ENCODE peak calls at places on chromosome 12, in seven cellular contexts. One of them, this sample, is unnamed.

GRCh38 chr12:83389237-83389996 is 702.7 kb downstream of the TMTC2 start:
- DNase-seq in activated CD8-positive, alpha-beta memory T cell treated with anti-CD3 and anti-CD28 coated beads for 24 hours: no peak
- DNase-seq in C1 segment of cervical spinal cord: no peak
- DNase-seq in astrocyte of the spinal cord: no peak
- DNase-seq in activated CD4-positive, alpha-beta T cell treated with anti-CD3 and anti-CD28 coated beads for 1 hour: no peak
- DNase-seq in HL-60: no peak
- DNase-seq in dorsolateral prefrontal cortex: no peak
- DNase-seq in this sample: no peak

GRCh38 chr12:89352492-89353187 is at the start of gene DUSP6:
- DNase-seq in astrocyte of the spinal cord: peak
- DNase-seq in HL-60: peak
- DNase-seq in activated CD8-positive, alpha-beta memory T cell treated with anti-CD3 and anti-CD28 coated beads for 24 hours: peak
- DNase-seq in dorsolateral prefrontal cortex: peak
- DNase-seq in C1 segment of cervical spinal cord: peak
- DNase-seq in activated CD4-positive, alpha-beta T cell treated with anti-CD3 and anti-CD28 coated beads for 1 hour: peak
- DNase-seq in this sample: peak

GRCh38 chr12:47733142-47733541 is 7.9 kb upstream of the ENDOU start:
- DNase-seq in activated CD4-positive, alpha-beta T cell treated with anti-CD3 and anti-CD28 coated beads for 1 hour: no peak
- DNase-seq in dorsolateral prefrontal cortex: no peak
- DNase-seq in C1 segment of cervical spinal cord: no peak
- DNase-seq in HL-60: no peak
- DNase-seq in astrocyte of the spinal cord: no peak
- DNase-seq in activated CD8-positive, alpha-beta memory T cell treated with anti-CD3 and anti-CD28 coated beads for 24 hours: no peak
- DNase-seq in this sample: no peak

GRCh38 chr12:46921048-46921753 is 95.4 kb upstream of the SLC38A4 start:
- DNase-seq in activated CD8-positive, alpha-beta memory T cell treated with anti-CD3 and anti-CD28 coated beads for 24 hours: no peak
- DNase-seq in activated CD4-positive, alpha-beta T cell treated with anti-CD3 and anti-CD28 coated beads for 1 hour: no peak
- DNase-seq in astrocyte of the spinal cord: peak
- DNase-seq in C1 segment of cervical spinal cord: no peak
- DNase-seq in HL-60: no peak
- DNase-seq in dorsolateral prefrontal cortex: no peak
- DNase-seq in this sample: no peak

GRCh38 chr12:88553941-88554658 is 26.2 kb downstream of the KITLG start:
- DNase-seq in astrocyte of the spinal cord: peak
- DNase-seq in C1 segment of cervical spinal cord: no peak
- DNase-seq in activated CD4-positive, alpha-beta T cell treated with anti-CD3 and anti-CD28 coated beads for 1 hour: no peak
- DNase-seq in dorsolateral prefrontal cortex: no peak
- DNase-seq in HL-60: no peak
- DNase-seq in activated CD8-positive, alpha-beta memory T cell treated with anti-CD3 and anti-CD28 coated beads for 24 hours: no peak
- DNase-seq in this sample: no peak

GRCh38 chr12:128607606-128608005 is 216.2 kb downstream of the SLC15A4 start:
- DNase-seq in activated CD4-positive, alpha-beta T cell treated with anti-CD3 and anti-CD28 coated beads for 1 hour: no peak
- DNase-seq in dorsolateral prefrontal cortex: no peak
- DNase-seq in activated CD8-positive, alpha-beta memory T cell treated with anti-CD3 and anti-CD28 coated beads for 24 hours: no peak
- DNase-seq in HL-60: no peak
- DNase-seq in astrocyte of the spinal cord: no peak
- DNase-seq in C1 segment of cervical spinal cord: no peak
- DNase-seq in this sample: no peak

GRCh38 chr12:131091413-131091975 is 137.8 kb downstream of the ADGRD1 start:
- DNase-seq in astrocyte of the spinal cord: no peak
- DNase-seq in dorsolateral prefrontal cortex: no peak
- DNase-seq in activated CD4-positive, alpha-beta T cell treated with anti-CD3 and anti-CD28 coated beads for 1 hour: no peak
- DNase-seq in activated CD8-positive, alpha-beta memory T cell treated with anti-CD3 and anti-CD28 coated beads for 24 hours: peak
- DNase-seq in C1 segment of cervical spinal cord: no peak
- DNase-seq in HL-60: no peak
- DNase-seq in this sample: no peak

GRCh38 chr12:3229577-3229976 is 152.4 kb downstream of the TSPAN9 start:
- DNase-seq in activated CD8-positive, alpha-beta memory T cell treated with anti-CD3 and anti-CD28 coated beads for 24 hours: no peak
- DNase-seq in C1 segment of cervical spinal cord: no peak
- DNase-seq in dorsolateral prefrontal cortex: no peak
- DNase-seq in astrocyte of the spinal cord: no peak
- DNase-seq in activated CD4-positive, alpha-beta T cell treated with anti-CD3 and anti-CD28 coated beads for 1 hour: no peak
- DNase-seq in HL-60: no peak
- DNase-seq in this sample: no peak

GRCh38 chr12:63967358-63967757 is 122.9 kb downstream of the SRGAP1 start:
- DNase-seq in C1 segment of cervical spinal cord: no peak
- DNase-seq in HL-60: no peak
- DNase-seq in dorsolateral prefrontal cortex: no peak
- DNase-seq in activated CD8-positive, alpha-beta memory T cell treated with anti-CD3 and anti-CD28 coated beads for 24 hours: no peak
- DNase-seq in activated CD4-positive, alpha-beta T cell treated with anti-CD3 and anti-CD28 coated beads for 1 hour: no peak
- DNase-seq in astrocyte of the spinal cord: peak
- DNase-seq in this sample: no peak

GRCh38 chr12:68358532-68359485 is 26.6 kb upstream of the MDM1 start:
- DNase-seq in dorsolateral prefrontal cortex: no peak
- DNase-seq in C1 segment of cervical spinal cord: peak
- DNase-seq in activated CD4-positive, alpha-beta T cell treated with anti-CD3 and anti-CD28 coated beads for 1 hour: peak
- DNase-seq in activated CD8-positive, alpha-beta memory T cell treated with anti-CD3 and anti-CD28 coated beads for 24 hours: peak
- DNase-seq in HL-60: no peak
- DNase-seq in astrocyte of the spinal cord: peak
- DNase-seq in this sample: peak

GRCh38 chr12:132619301-132620112 is 931 bp downstream of the P2RX2 start:
- DNase-seq in activated CD8-positive, alpha-beta memory T cell treated with anti-CD3 and anti-CD28 coated beads for 24 hours: no peak
- DNase-seq in astrocyte of the spinal cord: no peak
- DNase-seq in activated CD4-positive, alpha-beta T cell treated with anti-CD3 and anti-CD28 coated beads for 1 hour: no peak
- DNase-seq in C1 segment of cervical spinal cord: no peak
- DNase-seq in HL-60: no peak
- DNase-seq in dorsolateral prefrontal cortex: no peak
- DNase-seq in this sample: no peak

GRCh38 chr12:13242926-13243325 is 46.4 kb downstream of the EMP1 start:
- DNase-seq in astrocyte of the spinal cord: no peak
- DNase-seq in dorsolateral prefrontal cortex: no peak
- DNase-seq in activated CD8-positive, alpha-beta memory T cell treated with anti-CD3 and anti-CD28 coated beads for 24 hours: no peak
- DNase-seq in HL-60: no peak
- DNase-seq in activated CD4-positive, alpha-beta T cell treated with anti-CD3 and anti-CD28 coated beads for 1 hour: no peak
- DNase-seq in C1 segment of cervical spinal cord: no peak
- DNase-seq in this sample: no peak

GRCh38 chr12:88935856-88936255 is 355.6 kb upstream of the KITLG start:
- DNase-seq in C1 segment of cervical spinal cord: no peak
- DNase-seq in dorsolateral prefrontal cortex: no peak
- DNase-seq in activated CD4-positive, alpha-beta T cell treated with anti-CD3 and anti-CD28 coated beads for 1 hour: no peak
- DNase-seq in HL-60: no peak
- DNase-seq in astrocyte of the spinal cord: peak
- DNase-seq in activated CD8-positive, alpha-beta memory T cell treated with anti-CD3 and anti-CD28 coated beads for 24 hours: no peak
- DNase-seq in this sample: no peak

GRCh38 chr12:42730286-42730685 is 140.7 kb upstream of the PRICKLE1 start:
- DNase-seq in activated CD8-positive, alpha-beta memory T cell treated with anti-CD3 and anti-CD28 coated beads for 24 hours: no peak
- DNase-seq in astrocyte of the spinal cord: peak
- DNase-seq in C1 segment of cervical spinal cord: no peak
- DNase-seq in dorsolateral prefrontal cortex: no peak
- DNase-seq in HL-60: no peak
- DNase-seq in activated CD4-positive, alpha-beta T cell treated with anti-CD3 and anti-CD28 coated beads for 1 hour: no peak
- DNase-seq in this sample: no peak

GRCh38 chr12:14238224-14238792 is 127.2 kb upstream of the ATF7IP start:
- DNase-seq in activated CD4-positive, alpha-beta T cell treated with anti-CD3 and anti-CD28 coated beads for 1 hour: no peak
- DNase-seq in astrocyte of the spinal cord: peak
- DNase-seq in activated CD8-positive, alpha-beta memory T cell treated with anti-CD3 and anti-CD28 coated beads for 24 hours: no peak
- DNase-seq in C1 segment of cervical spinal cord: peak
- DNase-seq in HL-60: no peak
- DNase-seq in dorsolateral prefrontal cortex: no peak
- DNase-seq in this sample: no peak

GRCh38 chr12:93812616-93813015 is 135.4 kb downstream of the CRADD start:
- DNase-seq in activated CD8-positive, alpha-beta memory T cell treated with anti-CD3 and anti-CD28 coated beads for 24 hours: no peak
- DNase-seq in C1 segment of cervical spinal cord: no peak
- DNase-seq in dorsolateral prefrontal cortex: no peak
- DNase-seq in HL-60: no peak
- DNase-seq in activated CD4-positive, alpha-beta T cell treated with anti-CD3 and anti-CD28 coated beads for 1 hour: no peak
- DNase-seq in astrocyte of the spinal cord: no peak
- DNase-seq in this sample: no peak

GRCh38 chr12:131944601-131945251 is 5.0 kb upstream of the EP400 start:
- DNase-seq in C1 segment of cervical spinal cord: no peak
- DNase-seq in activated CD4-positive, alpha-beta T cell treated with anti-CD3 and anti-CD28 coated beads for 1 hour: no peak
- DNase-seq in astrocyte of the spinal cord: no peak
- DNase-seq in activated CD8-positive, alpha-beta memory T cell treated with anti-CD3 and anti-CD28 coated beads for 24 hours: no peak
- DNase-seq in HL-60: no peak
- DNase-seq in dorsolateral prefrontal cortex: no peak
- DNase-seq in this sample: no peak

GRCh38 chr12:25764892-25765291 is 193.6 kb upstream of the RASSF8 start:
- DNase-seq in HL-60: no peak
- DNase-seq in C1 segment of cervical spinal cord: no peak
- DNase-seq in activated CD4-positive, alpha-beta T cell treated with anti-CD3 and anti-CD28 coated beads for 1 hour: no peak
- DNase-seq in dorsolateral prefrontal cortex: no peak
- DNase-seq in astrocyte of the spinal cord: no peak
- DNase-seq in activated CD8-positive, alpha-beta memory T cell treated with anti-CD3 and anti-CD28 coated beads for 24 hours: no peak
- DNase-seq in this sample: no peak

GRCh38 chr12:55060470-55060869 is 40.7 kb downstream of the NEUROD4 start:
- DNase-seq in activated CD8-positive, alpha-beta memory T cell treated with anti-CD3 and anti-CD28 coated beads for 24 hours: no peak
- DNase-seq in activated CD4-positive, alpha-beta T cell treated with anti-CD3 and anti-CD28 coated beads for 1 hour: no peak
- DNase-seq in astrocyte of the spinal cord: no peak
- DNase-seq in C1 segment of cervical spinal cord: no peak
- DNase-seq in HL-60: peak
- DNase-seq in dorsolateral prefrontal cortex: no peak
- DNase-seq in this sample: no peak

GRCh38 chr12:27178723-27179398 is 65.2 kb upstream of the STK38L start:
- DNase-seq in HL-60: no peak
- DNase-seq in activated CD8-positive, alpha-beta memory T cell treated with anti-CD3 and anti-CD28 coated beads for 24 hours: no peak
- DNase-seq in C1 segment of cervical spinal cord: peak
- DNase-seq in activated CD4-positive, alpha-beta T cell treated with anti-CD3 and anti-CD28 coated beads for 1 hour: no peak
- DNase-seq in astrocyte of the spinal cord: peak
- DNase-seq in dorsolateral prefrontal cortex: no peak
- DNase-seq in this sample: no peak

GRCh38 chr12:122031342-122032216 is 9.9 kb downstream of the BCL7A start:
- DNase-seq in astrocyte of the spinal cord: no peak
- DNase-seq in activated CD8-positive, alpha-beta memory T cell treated with anti-CD3 and anti-CD28 coated beads for 24 hours: peak
- DNase-seq in C1 segment of cervical spinal cord: no peak
- DNase-seq in dorsolateral prefrontal cortex: peak
- DNase-seq in activated CD4-positive, alpha-beta T cell treated with anti-CD3 and anti-CD28 coated beads for 1 hour: peak
- DNase-seq in HL-60: no peak
- DNase-seq in this sample: peak

GRCh38 chr12:109868182-109869051 is 11.9 kb downstream of the GLTP start:
- DNase-seq in activated CD8-positive, alpha-beta memory T cell treated with anti-CD3 and anti-CD28 coated beads for 24 hours: no peak
- DNase-seq in C1 segment of cervical spinal cord: no peak
- DNase-seq in astrocyte of the spinal cord: no peak
- DNase-seq in dorsolateral prefrontal cortex: no peak
- DNase-seq in activated CD4-positive, alpha-beta T cell treated with anti-CD3 and anti-CD28 coated beads for 1 hour: no peak
- DNase-seq in HL-60: no peak
- DNase-seq in this sample: no peak

GRCh38 chr12:50984899-50985298 is 32.6 kb downstream of the HIGD1C start:
- DNase-seq in HL-60: no peak
- DNase-seq in activated CD8-positive, alpha-beta memory T cell treated with anti-CD3 and anti-CD28 coated beads for 24 hours: no peak
- DNase-seq in dorsolateral prefrontal cortex: no peak
- DNase-seq in astrocyte of the spinal cord: peak
- DNase-seq in activated CD4-positive, alpha-beta T cell treated with anti-CD3 and anti-CD28 coated beads for 1 hour: no peak
- DNase-seq in C1 segment of cervical spinal cord: no peak
- DNase-seq in this sample: no peak

This sample was measured in stimulated activated CD8-positive, alpha-beta memory T cell treated with anti-CD3 and anti-CD28 coated beads, Interleukin-12 subunit alpha, Interleukin-12 subunit beta, amount 100 ng/mL, for 4 hours.